ENCODE peak calls at places on chromosomes 2 and 18, in six cellular contexts. S is coronary artery, Z is progenitor cell of endocrine pancreas, K is spleen, D is endothelial cell, N is left lung. W is an unnamed sample.

GRCh38 chr18:24734058-24734457 is 273.6 kb downstream of the HRH4 start:
- DNase-seq in S (no peak), Z (no peak), K (no peak), D (peak), N (no peak), W (no peak)

GRCh38 chr2:128474014-128474961 is 155.6 kb upstream of the HS6ST1 start:
- DNase-seq in S (peak), Z (no peak), K (no peak), D (no peak), N (no peak), W (no peak)

GRCh38 chr2:233209117-233209977 is 42.1 kb upstream of the ATG16L1 start:
- DNase-seq in S (no peak), Z (no peak), K (peak), D (no peak), N (no peak), W (peak)

GRCh38 chr18:60809937-60810336 is 437.4 kb upstream of the MC4R start:
- DNase-seq in S (no peak), Z (no peak), K (no peak), D (no peak), N (no peak), W (no peak)

GRCh38 chr2:208363485-208363884 is 43.1 kb upstream of the PTH2R start:
- DNase-seq in S (no peak), Z (no peak), K (no peak), D (no peak), N (no peak), W (no peak)

GRCh38 chr2:102606353-102606752 is 13.0 kb upstream of the SLC9A2 start:
- DNase-seq in S (no peak), Z (no peak), K (no peak), D (no peak), N (no peak), W (no peak)

GRCh38 chr2:68837164-68837860 is 33.9 kb downstream of the BMP10 start:
- DNase-seq in S (no peak), Z (peak), K (peak), D (peak), N (peak), W (no peak)

GRCh38 chr2:128449226-128450061 is 130.8 kb upstream of the HS6ST1 start:
- DNase-seq in S (peak), Z (peak), K (peak), D (no peak), N (peak), W (no peak)

GRCh38 chr2:79994161-79994560 is 310.4 kb downstream of the LRRTM1 start:
- DNase-seq in S (no peak), Z (no peak), K (no peak), D (no peak), N (no peak), W (no peak)

GRCh38 chr18:78499586-78499985 is 480.0 kb upstream of the SALL3 start:
- DNase-seq in S (peak), Z (no peak), K (peak), D (no peak), N (no peak), W (no peak)

GRCh38 chr2:6231166-6231565 is 539.0 kb downstream of the SOX11 start:
- DNase-seq in S (no peak), Z (no peak), K (no peak), D (no peak), N (no peak), W (no peak)

GRCh38 chr18:46461993-46462392 is 195.0 kb downstream of the LOXHD1 start:
- DNase-seq in S (no peak), Z (no peak), K (peak), D (no peak), N (no peak), W (no peak)

GRCh38 chr2:163266772-163267171 is 428.2 kb upstream of the KCNH7 start:
- DNase-seq in S (no peak), Z (no peak), K (no peak), D (no peak), N (no peak), W (no peak)

GRCh38 chr2:31831585-31831984 is 179.2 kb downstream of the MEMO1 start:
- DNase-seq in S (no peak), Z (no peak), K (no peak), D (no peak), N (no peak), W (no peak)

GRCh38 chr2:753123-753522 is 75.9 kb upstream of the TMEM18 start:
- DNase-seq in S (no peak), Z (no peak), K (no peak), D (no peak), N (no peak), W (no peak)

GRCh38 chr2:145961846-145962245 is 1441.9 kb upstream of the ZEB2 start:
- DNase-seq in S (no peak), Z (no peak), K (no peak), D (no peak), N (no peak), W (no peak)

GRCh38 chr18:61771861-61772260 is 120.9 kb downstream of the RNF152 start:
- DNase-seq in S (no peak), Z (no peak), K (no peak), D (no peak), N (no peak), W (no peak)

GRCh38 chr2:27091746-27092695 is 5.4 kb downstream of the KHK start:
- DNase-seq in S (no peak), Z (no peak), K (no peak), D (no peak), N (no peak), W (no peak)

GRCh38 chr2:220188031-220188430 is 560.6 kb downstream of the SLC4A3 start:
- DNase-seq in S (no peak), Z (no peak), K (no peak), D (no peak), N (no peak), W (no peak)

GRCh38 chr2:66084948-66085590 is 349.9 kb upstream of the MEIS1 start:
- DNase-seq in S (no peak), Z (no peak), K (no peak), D (no peak), N (no peak), W (no peak)

GRCh38 chr2:70124983-70125480 is 37.8 kb downstream of the PCBP1 start:
- DNase-seq in S (peak), Z (peak), K (peak), D (peak), N (peak), W (peak)

GRCh38 chr2:39593439-39594393 is 72.0 kb upstream of the TMEM178A start:
- DNase-seq in S (no peak), Z (no peak), K (no peak), D (peak), N (no peak), W (no peak)

GRCh38 chr18:7177131-7177744 is 53.7 kb upstream of the LRRC30 start:
- DNase-seq in S (no peak), Z (peak), K (no peak), D (peak), N (no peak), W (no peak)

GRCh38 chr2:217924346-217924901 is 78.4 kb downstream of the TNS1 start:
- DNase-seq in S (no peak), Z (no peak), K (no peak), D (no peak), N (no peak), W (no peak)

GRCh38 chr2:217920879-217921603 is 81.8 kb downstream of the TNS1 start:
- DNase-seq in S (peak), Z (no peak), K (no peak), D (no peak), N (peak), W (no peak)

GRCh38 chr2:217919781-217920351 is 82.9 kb downstream of the TNS1 start:
- DNase-seq in S (peak), Z (no peak), K (no peak), D (no peak), N (peak), W (no peak)

GRCh38 chr2:217923007-217923686 is 79.6 kb downstream of the TNS1 start:
- DNase-seq in S (no peak), Z (no peak), K (no peak), D (no peak), N (peak), W (no peak)

DNA sequence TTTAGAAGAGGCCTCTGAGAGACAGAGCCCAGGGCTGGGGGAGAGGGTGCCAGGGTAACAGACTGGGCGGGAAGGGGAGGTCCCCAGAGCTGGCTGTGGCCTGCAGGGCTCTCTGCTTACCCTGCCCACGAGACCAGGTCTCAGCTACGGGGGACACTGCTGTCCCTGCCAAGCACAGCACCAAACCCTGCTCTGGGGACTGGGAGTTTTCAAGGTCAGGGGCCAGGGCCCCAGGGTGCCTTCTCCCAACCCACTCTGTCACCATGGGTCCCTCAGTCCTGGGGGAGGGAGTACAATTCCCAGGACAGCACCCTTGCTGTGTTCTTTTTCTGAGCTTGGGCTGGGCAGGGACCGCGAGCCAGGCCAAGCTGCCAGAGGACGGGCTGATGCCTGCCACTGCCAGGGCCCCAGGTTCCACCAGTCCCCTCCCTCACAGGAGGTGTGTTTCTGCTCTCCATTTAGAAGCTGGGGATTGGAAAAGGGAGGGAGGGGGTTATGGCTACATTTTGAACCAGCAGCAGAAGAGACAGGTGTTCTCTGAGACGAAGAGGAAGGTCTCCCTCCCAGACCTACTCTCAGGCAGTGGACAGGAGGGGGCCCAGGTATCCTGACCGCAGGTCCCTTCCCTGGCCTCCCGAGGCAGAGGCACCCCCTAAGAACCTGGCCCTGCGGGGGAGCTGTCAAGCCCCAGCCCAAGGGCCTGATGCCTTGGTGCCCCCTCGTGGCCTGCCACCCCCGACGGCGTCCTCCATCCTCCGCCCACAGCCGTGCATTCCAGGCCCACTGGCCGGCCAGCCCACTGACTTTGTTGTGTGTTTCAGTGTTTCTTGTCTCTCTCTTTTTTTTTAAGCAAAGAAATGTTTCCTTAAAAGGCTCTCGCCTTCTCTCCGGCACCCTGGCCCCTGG is 80.4 kb downstream of the TNS1 start:
- DNase-seq in S (peak), Z (no peak), K (no peak), D (no peak), N (peak), W (no peak)
- TF ChIP-seq CTCF in S (no peak), Z (no peak), K (no peak), D (no peak), N (no peak), W (peak)

GRCh38 chr2:240722796-240723735 is 31.4 kb downstream of the AQP12A start:
- DNase-seq in S (no peak), Z (no peak), K (no peak), D (no peak), N (peak), W (no peak)
- TF ChIP-seq CTCF in S (no peak), Z (no peak), K (no peak), D (no peak), N (no peak), W (peak)

DNA sequence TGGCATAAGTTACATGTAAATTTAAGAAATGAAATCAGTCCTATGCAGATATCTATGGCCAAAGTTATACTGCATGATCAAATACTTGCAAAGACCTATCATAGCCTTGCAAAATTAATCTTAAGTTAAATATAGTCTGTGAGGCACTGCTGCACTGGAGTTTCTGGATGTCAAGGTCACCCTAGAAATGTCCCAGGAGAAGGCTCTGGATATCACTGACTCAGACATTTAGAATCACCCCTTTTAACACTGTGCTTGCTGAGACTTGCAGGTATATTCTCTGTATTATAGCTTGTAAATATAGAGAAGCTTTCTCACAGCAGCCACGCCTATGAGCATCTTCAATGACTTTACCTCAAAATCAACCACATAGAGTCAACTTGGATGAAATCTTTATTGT is 51.5 kb downstream of the ETAA1 start:
- DNase-seq in S (no peak), Z (no peak), K (no peak), D (no peak), N (no peak), W (no peak)
- TF ChIP-seq CTCF in S (no peak), Z (no peak), K (no peak), D (no peak), N (no peak), W (no peak)

GRCh38 chr2:235493775-235494715 is at the start of gene AGAP1:
- DNase-seq in S (peak), Z (peak), K (peak), D (peak), N (peak), W (no peak)

GRCh38 chr2:235496239-235496621 is 2.4 kb downstream of the AGAP1 start:
- DNase-seq in S (no peak), Z (no peak), K (no peak), D (no peak), N (no peak), W (no peak)

GRCh38 chr2:235493402-235493774 is 455 bp upstream of the AGAP1 start:
- DNase-seq in S (peak), Z (no peak), K (no peak), D (no peak), N (no peak), W (no peak)

GRCh38 chr2:235495373-235496238 is 1.8 kb downstream of the AGAP1 start:
- DNase-seq in S (no peak), Z (no peak), K (no peak), D (no peak), N (no peak), W (no peak)

DNA sequence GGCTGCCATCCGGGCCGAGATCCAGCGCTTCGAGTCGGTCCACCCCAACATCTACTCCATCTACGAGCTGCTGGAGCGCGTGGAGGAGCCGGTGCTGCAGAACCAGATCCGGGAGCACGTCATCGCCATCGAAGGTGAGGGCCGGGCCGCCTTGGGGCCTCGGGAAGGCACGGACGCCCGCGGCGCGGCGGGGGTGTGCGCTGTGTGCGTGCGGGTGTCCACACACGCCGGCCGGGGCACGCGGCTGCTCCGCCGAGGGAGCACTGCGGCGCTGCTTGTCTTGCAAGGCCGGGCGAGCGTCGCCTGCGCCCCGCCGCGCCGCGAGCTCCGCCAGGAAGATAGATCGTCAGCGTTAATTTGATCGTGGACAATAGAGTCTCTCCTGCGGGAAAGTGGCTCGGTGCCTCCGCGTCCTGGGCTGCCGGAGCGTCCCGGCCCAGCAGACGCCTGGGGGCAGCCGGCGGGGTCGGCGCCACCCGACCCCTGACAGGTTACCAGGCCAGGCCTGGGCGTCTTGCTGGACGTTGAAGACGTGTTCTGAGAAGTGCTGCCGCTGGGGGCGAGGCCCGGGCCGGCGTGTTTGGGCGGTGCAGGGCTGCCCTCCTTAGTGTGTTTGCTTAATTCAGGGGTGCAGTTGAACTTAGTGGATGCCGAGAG is 1.0 kb downstream of the AGAP1 start:
- DNase-seq in S (no peak), Z (no peak), K (no peak), D (peak), N (peak), W (no peak)
- TF ChIP-seq CTCF in S (no peak), Z (no peak), K (no peak), D (no peak), N (no peak), W (peak)

GRCh38 chr2:38590053-38590452 is 12.7 kb downstream of the HNRNPLL start:
- DNase-seq in S (no peak), Z (no peak), K (no peak), D (no peak), N (no peak), W (no peak)
- TF ChIP-seq CTCF in S (no peak), Z (peak), K (no peak), D (peak), N (no peak), W (peak)

GRCh38 chr2:151777487-151777886 is 43.2 kb upstream of the NEB start:
- DNase-seq in S (no peak), Z (no peak), K (no peak), D (no peak), N (no peak), W (no peak)
- TF ChIP-seq CTCF in S (no peak), Z (no peak), K (no peak), D (no peak), N (no peak), W (peak)

W was measured in chondrocyte.